ENCODE peak calls at places on chromosome X, in five cellular contexts. M is fibroblast of lung, E is transverse colon, S is body of pancreas, Z is GM23248. X is an unnamed sample. For H3K4me1, the result is how much of the 10 kb centered on the place peaks cover.

GRCh38 chrX:71547339-71547738 is 14.4 kb downstream of the OGT start:
- DNase-seq in M (no peak), E (no peak), S (no peak), Z (no peak), X (no peak)

GRCh38 chrX:10310502-10310901 is 153.7 kb downstream of the CLCN4 start:
- DNase-seq in M (no peak), E (no peak), S (no peak), Z (no peak), X (no peak)

GRCh38 chrX:6685489-6685888 is 150.6 kb upstream of the VCX3A start:
- DNase-seq in M (no peak), E (peak), S (no peak), Z (no peak), X (no peak)

GRCh38 chrX:66676413-66676812 is 37.5 kb upstream of the EDA2R start:
- DNase-seq in M (no peak), E (no peak), S (no peak), Z (peak), X (no peak)

GRCh38 chrX:287670-288069 is 6.5 kb downstream of the PLCXD1 start:
- DNase-seq in M (no peak), E (no peak), S (peak), Z (no peak), X (no peak)

GRCh38 chrX:77404318-77404878 is 42.8 kb upstream of the FGF16 start:
- DNase-seq in M (no peak), E (no peak), S (no peak), Z (no peak), X (no peak)

GRCh38 chrX:31499120-31499519 is 427.3 kb upstream of the FTHL17 start:
- DNase-seq in M (peak), E (no peak), S (no peak), Z (peak), X (no peak)

GRCh38 chrX:39856472-39857121 is 241.2 kb downstream of the BCOR start:
- DNase-seq in M (no peak), E (no peak), S (no peak), Z (no peak), X (no peak)

GRCh38 chrX:68832101-68832416 is 3.2 kb downstream of the EFNB1 start:
- DNase-seq in M (peak), E (peak), S (no peak), Z (peak), X (peak)

GRCh38 chrX:1077140-1077539 is 135.3 kb downstream of the CRLF2 start:
- DNase-seq in M (no peak), E (no peak), S (no peak), Z (no peak), X (no peak)

GRCh38 chrX:17525762-17526555 is 151.0 kb downstream of the NHS start:
- DNase-seq in M (peak), E (no peak), S (no peak), Z (peak), X (no peak)

GRCh38 chrX:148530464-148531077 is 30.2 kb downstream of the AFF2 start:
- DNase-seq in M (peak), E (no peak), S (peak), Z (peak), X (no peak)

GRCh38 chrX:2714551-2714950 is 23.5 kb downstream of the CD99 start:
- DNase-seq in M (no peak), E (no peak), S (no peak), Z (no peak), X (no peak)

GRCh38 chrX:9465380-9466114 is 689 bp downstream of the TBL1X start:
- DNase-seq in M (no peak), E (peak), S (peak), Z (peak), X (peak)

GRCh38 chrX:41022579-41022978 is 62.7 kb upstream of the USP9X start:
- DNase-seq in M (peak), E (no peak), S (no peak), Z (peak), X (no peak)

GRCh38 chrX:19715711-19716638 is 171.4 kb downstream of the SH3KBP1 start:
- DNase-seq in M (no peak), E (no peak), S (no peak), Z (no peak), X (no peak)

GRCh38 chrX:8273451-8273894 is 102.4 kb upstream of the VCX2 start:
- DNase-seq in M (no peak), E (no peak), S (no peak), Z (no peak), X (no peak)

GRCh38 chrX:15430584-15430983 is 46.4 kb upstream of the VEGFD start:
- DNase-seq in M (no peak), E (no peak), S (no peak), Z (peak), X (no peak)

GRCh38 chrX:65635371-65635770 is 32.1 kb upstream of the MSN start:
- DNase-seq in M (peak), E (no peak), S (no peak), Z (peak), X (no peak)

GRCh38 chrX:19513383-19513782 is 1.9 kb downstream of the MAP3K15 start:
- DNase-seq in M (peak), E (no peak), S (no peak), Z (no peak), X (peak)

GRCh38 chrX:11064851-11065600 is 46.1 kb upstream of the HCCS start:
- DNase-seq in M (peak), E (no peak), S (no peak), Z (peak), X (peak)

GRCh38 chrX:41384041-41384705 is 50.2 kb downstream of the DDX3X start:
- DNase-seq in M (peak), E (peak), S (peak), Z (peak), X (no peak)

GRCh38 chrX:155535866-155536265 is 76.9 kb downstream of the TMLHE start:
- DNase-seq in M (no peak), E (no peak), S (no peak), Z (peak), X (no peak)

GRCh38 chrX:1239681-1240142 is 27.3 kb upstream of the CRLF2 start:
- DNase-seq in M (no peak), E (peak), S (peak), Z (no peak), X (no peak)

GRCh38 chrX:4240541-4241194 is 527.2 kb upstream of the PRKX start:
- DNase-seq in M (no peak), E (no peak), S (no peak), Z (no peak), X (no peak)

GRCh38 chrX:74420194-74421035 is 878 bp upstream of the SLC16A2 start:
- DNase-seq in M (peak), E (peak), S (peak), Z (peak), X (no peak)

GRCh38 chrX:125004799-125005198 is 314.9 kb upstream of the TEX13C start:
- DNase-seq in M (no peak), E (no peak), S (no peak), Z (no peak), X (no peak)

GRCh38 chrX:19156223-19156622 is 34.0 kb upstream of the ADGRG2 start:
- DNase-seq in M (no peak), E (peak), S (no peak), Z (peak), X (no peak)

GRCh38 chrX:38881727-38882126 is 80.5 kb downstream of the MID1IP1 start:
- DNase-seq in M (no peak), E (no peak), S (no peak), Z (no peak), X (no peak)

GRCh38 chrX:131633285-131633917 is 89.5 kb downstream of the OR13H1 start:
- DNase-seq in M (peak), E (peak), S (peak), Z (peak), X (peak)

GRCh38 chrX:47093248-47093647 is 15.0 kb downstream of the RGN start:
- DNase-seq in M (peak), E (no peak), S (no peak), Z (peak), X (peak)

GRCh38 chrX:22105231-22105630 is 73.1 kb downstream of the PHEX start:
- DNase-seq in M (peak), E (no peak), S (no peak), Z (peak), X (no peak)

GRCh38 chrX:19627081-19627480 is 111.8 kb upstream of the MAP3K15 start:
- DNase-seq in M (no peak), E (no peak), S (no peak), Z (peak), X (no peak)

GRCh38 chrX:112643721-112644120 is 36.0 kb downstream of the LHFPL1 start:
- DNase-seq in M (no peak), E (no peak), S (no peak), Z (no peak), X (no peak)

GRCh38 chrX:48595929-48596328 is 1.4 kb upstream of the WDR13 start:
- DNase-seq in M (no peak), E (no peak), S (no peak), Z (no peak), X (no peak)

GRCh38 chrX:123731987-123732678 is 719 bp downstream of the THOC2 start:
- DNase-seq in M (peak), E (peak), S (peak), Z (peak), X (peak)

GRCh38 chrX:123728554-123728953 is 4.3 kb downstream of the THOC2 start:
- DNase-seq in M (no peak), E (no peak), S (no peak), Z (no peak), X (no peak)

GRCh38 chrX:123732679-123733363 is at the start of gene THOC2:
- DNase-seq in M (peak), E (peak), S (peak), Z (peak), X (peak)

GRCh38 chrX:123728001-123728400 is 4.9 kb downstream of the THOC2 start:
- DNase-seq in M (no peak), E (no peak), S (no peak), Z (no peak), X (no peak)

GRCh38 chrX:123731258-123731986 is 1.4 kb downstream of the THOC2 start:
- DNase-seq in M (peak), E (no peak), S (no peak), Z (peak), X (peak)
- H3K4me3 ChIP-seq in M (peak), E (peak), S (no peak), Z (peak), X (peak)

GRCh38 chrX:150848914-150849365 is 49.5 kb downstream of the CD99L2 start:
- DNase-seq in M (no peak), E (peak), S (peak), Z (no peak), X (no peak)

GRCh38 chrX:150844016-150844415 is 54.5 kb downstream of the CD99L2 start:
- DNase-seq in M (no peak), E (no peak), S (no peak), Z (no peak), X (no peak)

GRCh38 chrX:150845091-150845490 is 53.4 kb downstream of the CD99L2 start:
- DNase-seq in M (no peak), E (no peak), S (no peak), Z (no peak), X (no peak)

GRCh38 chrX:150847088-150847487 is 51.4 kb downstream of the CD99L2 start:
- DNase-seq in M (no peak), E (no peak), S (no peak), Z (no peak), X (no peak)

DNA sequence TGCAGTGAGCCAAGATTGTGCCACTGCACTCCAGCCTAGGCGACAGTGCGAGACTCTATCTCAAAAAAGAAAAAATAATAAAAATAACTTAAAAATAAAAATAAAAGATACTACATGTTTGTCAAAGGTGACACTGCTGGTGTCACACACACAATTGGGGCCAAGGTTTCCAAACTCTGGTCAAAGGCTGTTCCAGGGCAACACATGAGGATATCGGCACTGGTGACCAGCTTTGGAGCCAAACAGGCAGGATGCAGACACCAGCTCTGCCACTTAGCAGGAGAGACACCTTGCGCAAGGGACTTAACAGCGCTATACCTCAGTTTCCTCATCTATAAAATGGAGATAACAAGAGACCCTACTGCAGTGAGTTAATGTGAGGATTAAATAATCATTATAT is 52.3 kb downstream of the CD99L2 start:
- DNase-seq in M (no peak), E (no peak), S (no peak), Z (no peak), X (no peak)
- H3K4me1 ChIP-seq in M (under half), E (under half), S (under half), Z (under half), X (under half)

DNA sequence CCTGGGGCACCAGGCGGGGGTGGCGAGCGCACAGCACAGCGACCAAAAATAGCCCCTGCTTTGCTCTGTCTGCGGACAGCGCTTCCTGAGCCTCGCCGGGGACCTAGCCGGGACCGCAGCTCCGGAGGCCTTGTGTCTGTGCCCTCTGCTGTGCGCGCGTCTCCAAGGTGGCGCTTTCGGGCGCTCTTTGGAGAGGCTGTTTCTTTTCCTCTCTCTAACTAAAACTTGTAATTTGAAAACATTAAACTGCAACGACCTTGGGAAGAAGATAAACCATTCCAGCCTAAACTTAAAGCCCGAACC is 3.4 kb downstream of the ARX start:
- DNase-seq in M (no peak), E (no peak), S (no peak), Z (peak), X (peak)
- H3K4me3 ChIP-seq in M (no peak), E (no peak), S (no peak), Z (no peak), X (peak)

DNA sequence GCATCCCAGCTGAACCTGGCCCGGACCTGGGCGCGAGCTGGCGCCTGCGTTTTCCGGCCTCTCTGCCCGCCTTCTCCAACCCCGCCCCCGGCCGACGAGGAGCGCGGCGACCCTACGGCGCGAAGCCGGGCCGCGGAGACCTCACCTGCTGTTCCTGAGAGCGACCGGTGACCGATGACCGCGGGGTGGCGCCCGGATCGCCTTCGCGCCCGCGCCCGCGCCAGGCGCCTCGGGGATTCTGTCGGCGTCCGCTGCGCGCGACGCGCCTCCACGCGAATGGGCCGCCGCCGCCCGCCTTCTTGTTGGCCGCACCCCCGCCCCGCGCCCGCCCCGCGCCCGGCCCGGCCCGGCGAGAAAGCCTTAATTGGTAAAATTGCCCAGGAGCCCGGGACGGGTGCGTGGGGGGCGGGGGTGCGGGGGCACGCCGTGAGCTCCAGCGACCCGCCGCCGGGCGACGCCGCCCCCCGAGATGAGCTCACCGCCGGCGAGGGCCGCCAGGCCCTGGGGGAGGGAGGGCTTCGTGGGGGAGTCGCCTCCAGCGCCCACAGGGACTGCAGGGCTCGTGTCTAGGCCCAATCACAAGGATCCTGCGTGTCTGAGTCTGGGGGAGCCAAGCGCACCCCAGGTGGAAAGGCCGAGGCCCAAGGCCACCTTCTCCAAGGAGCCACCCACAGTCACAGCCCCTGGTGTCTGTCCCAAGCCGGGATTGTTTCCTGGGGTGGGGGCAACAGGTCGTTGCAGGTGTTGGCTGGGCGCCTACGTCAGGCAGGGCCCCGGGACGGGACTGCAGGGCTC is at the start of gene FLNA:
- DNase-seq in M (no peak), E (peak), S (peak), Z (peak), X (peak)
- H3K4me1 ChIP-seq in M (under half), E (under half), S (under half), Z (under half), X (under half)

GRCh38 chrX:150693782-150694574 is 782 bp downstream of the MTMR1 start:
- DNase-seq in M (peak), E (peak), S (peak), Z (peak), X (peak)

GRCh38 chrX:150690126-150690525 is 3.1 kb upstream of the MTMR1 start:
- DNase-seq in M (peak), E (no peak), S (no peak), Z (peak), X (no peak)

GRCh38 chrX:150692837-150693781 is at the start of gene MTMR1:
- DNase-seq in M (no peak), E (peak), S (peak), Z (peak), X (peak)

GRCh38 chrX:150694738-150695410 is 1.7 kb downstream of the MTMR1 start:
- DNase-seq in M (no peak), E (no peak), S (no peak), Z (no peak), X (no peak)

GRCh38 chrX:150692296-150692695 is 900 bp upstream of the MTMR1 start:
- DNase-seq in M (no peak), E (no peak), S (no peak), Z (no peak), X (no peak)
- H3K4me3 ChIP-seq in M (peak), E (no peak), S (no peak), Z (no peak), X (peak)

DNA sequence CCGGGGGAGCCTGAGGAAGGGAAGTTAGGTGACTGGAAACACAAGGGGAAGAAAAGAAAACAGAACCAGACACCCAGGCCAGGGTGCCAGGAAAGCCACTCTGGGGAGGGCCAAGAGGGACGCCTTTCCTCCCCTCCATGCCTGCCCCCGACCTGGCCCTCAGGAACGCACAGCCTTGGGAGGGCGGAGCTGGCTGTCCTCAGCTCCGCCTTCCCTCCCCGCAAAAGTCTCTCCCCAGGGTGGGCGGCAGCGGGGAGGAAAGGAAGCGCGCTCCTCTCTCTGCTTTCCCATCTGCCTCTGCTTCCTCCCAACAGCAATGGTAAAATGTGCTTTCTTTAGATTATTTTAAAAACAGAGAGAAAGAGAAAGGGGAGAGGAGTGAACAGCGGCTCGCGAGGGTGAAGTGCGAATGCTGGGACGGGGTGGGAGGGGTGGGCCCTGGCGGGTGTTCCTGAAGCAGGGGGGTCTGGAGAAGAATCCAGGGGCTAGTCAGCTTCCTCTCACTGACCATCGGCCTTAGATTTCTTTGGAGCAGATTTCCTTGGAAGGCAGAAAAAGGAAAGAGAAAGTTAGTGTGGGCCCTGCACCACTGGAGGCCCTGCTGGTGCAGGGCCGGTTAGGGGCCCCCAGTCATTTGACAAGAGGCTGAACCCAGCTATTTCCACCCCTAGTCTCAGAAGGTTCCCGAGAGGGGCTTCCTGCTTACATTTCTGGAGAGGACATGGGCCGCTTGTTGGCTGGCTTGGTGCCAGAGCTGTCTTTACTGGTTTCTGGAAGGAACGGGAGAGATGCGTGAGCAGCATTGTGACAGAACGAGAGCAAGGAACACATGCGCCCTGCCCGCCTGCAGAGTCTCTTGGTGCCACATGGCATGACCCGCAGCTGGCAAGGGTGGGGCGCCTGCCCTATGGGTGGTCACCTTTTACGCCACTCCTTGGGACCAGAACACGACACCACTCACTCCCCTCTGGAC is 4.7 kb upstream of the RENBP start:
- DNase-seq in M (no peak), E (no peak), S (no peak), Z (no peak), X (no peak)
- H3K4me1 ChIP-seq in M (under half), E (under half), S (under half), Z (under half), X (under half)

DNA sequence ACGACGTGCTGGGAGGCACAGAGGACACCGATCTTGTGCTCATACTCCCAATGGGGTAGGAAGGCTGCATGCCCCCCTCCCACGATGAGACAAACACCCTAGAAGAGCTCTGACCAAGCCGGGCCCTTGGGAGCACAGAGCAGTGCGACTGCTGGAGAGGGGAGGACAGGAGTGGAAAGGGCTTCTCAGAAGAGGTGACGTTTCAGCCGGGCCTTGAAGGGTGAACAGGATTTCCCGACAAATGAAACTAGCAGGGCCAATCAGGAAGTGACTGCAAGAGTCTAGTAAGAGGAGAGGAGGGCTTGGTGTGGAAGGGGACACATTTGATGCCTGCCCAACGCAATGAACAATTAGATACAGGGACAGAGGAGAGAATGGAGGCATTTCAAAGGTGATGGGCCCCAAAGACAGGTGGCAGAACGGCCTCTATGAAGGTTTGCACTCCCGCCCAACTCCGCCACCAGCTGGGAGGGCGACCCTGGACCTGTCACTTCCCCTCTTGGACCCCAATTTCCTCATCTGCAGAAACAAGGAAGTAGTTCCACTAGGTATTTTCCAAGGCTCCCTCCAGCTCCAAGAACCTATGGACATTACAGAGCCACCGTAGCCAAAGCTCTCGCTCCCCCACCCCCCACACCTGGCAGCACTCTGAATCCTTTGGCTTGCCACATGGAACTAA is 3.9 kb downstream of the HCFC1 start:
- DNase-seq in M (no peak), E (no peak), S (no peak), Z (no peak), X (no peak)
- H3K4me3 ChIP-seq in M (no peak), E (no peak), S (no peak), Z (no peak), X (no peak)

GRCh38 chrX:107751127-107751526 is 24.5 kb downstream of the TSC22D3 start:
- DNase-seq in M (no peak), E (no peak), S (no peak), Z (no peak), X (no peak)
- H3K4me1 ChIP-seq in M (under half), E (under half), S (under half), Z (under half), X (under half)